ENCODE peak calls at places on chromosomes 4 and X, in six cellular contexts. U is body of pancreas, S is HCT116, I is heart left ventricle, X is stomach, E is GM12891. F is an unnamed sample.

GRCh38 chr4:139968831-139969230 is 185.2 kb downstream of the MAML3 start:
- DNase-seq in S (no peak), U (no peak), E (no peak), I (no peak), X (no peak), F (no peak)

GRCh38 chr4:186689476-186689875 is 34.2 kb downstream of the FAT1 start:
- DNase-seq in U (no peak), I (no peak), X (no peak), E (no peak), S (no peak), F (no peak)

GRCh38 chr4:119536572-119537528 is 91.8 kb downstream of the PDE5A start:
- DNase-seq in S (no peak), X (no peak), U (no peak), I (no peak), E (no peak), F (no peak)

GRCh38 chrX:68163446-68163845 is 269.8 kb downstream of the OPHN1 start:
- DNase-seq in E (no peak), I (no peak), U (no peak), X (no peak), S (no peak), F (no peak)

GRCh38 chrX:11724122-11725017 is 33.7 kb upstream of the MSL3 start:
- DNase-seq in U (no peak), I (no peak), X (no peak), S (peak), E (no peak), F (peak)

GRCh38 chr4:122914292-122914904 is 8.0 kb downstream of the NUDT6 start:
- DNase-seq in I (no peak), X (no peak), E (no peak), S (no peak), U (no peak), F (peak)

GRCh38 chr4:73780243-73780642 is 39.9 kb downstream of the CXCL8 start:
- DNase-seq in X (no peak), E (no peak), S (no peak), I (no peak), U (no peak), F (no peak)

GRCh38 chrX:65635371-65635770 is 32.1 kb upstream of the MSN start:
- DNase-seq in S (no peak), X (no peak), I (no peak), U (no peak), E (no peak), F (no peak)

GRCh38 chrX:76366972-76367371 is 60.5 kb upstream of the MAGEE1 start:
- DNase-seq in I (no peak), U (no peak), X (no peak), E (no peak), S (no peak), F (no peak)

GRCh38 chr4:177163532-177163931 is 146.1 kb upstream of the NEIL3 start:
- DNase-seq in S (no peak), E (no peak), X (no peak), I (no peak), U (no peak), F (no peak)

GRCh38 chr4:89538171-89538570 is 230.6 kb upstream of the GPRIN3 start:
- DNase-seq in I (no peak), X (no peak), E (no peak), U (no peak), S (no peak), F (no peak)

GRCh38 chrX:63250253-63250868 is 100.8 kb downstream of the SPIN4 start:
- DNase-seq in I (no peak), E (no peak), U (peak), X (peak), S (peak), F (no peak)

GRCh38 chr4:575281-576141 is 584 bp downstream of the TMEM271 start:
- DNase-seq in E (no peak), S (no peak), U (peak), I (no peak), X (no peak), F (peak)

GRCh38 chr4:78308517-78308916 is 243.1 kb upstream of the ANXA3 start:
- DNase-seq in U (no peak), X (no peak), E (no peak), I (no peak), S (no peak), F (no peak)

GRCh38 chrX:130836447-130836846 is 66.6 kb downstream of the ENOX2 start:
- DNase-seq in I (no peak), S (no peak), U (peak), E (no peak), X (no peak), F (peak)

GRCh38 chr4:187333151-187333550 is 609.5 kb upstream of the FAT1 start:
- DNase-seq in U (no peak), X (no peak), E (no peak), S (no peak), I (no peak), F (no peak)

GRCh38 chr4:138910914-138911336 is 104.7 kb upstream of the NOCT start:
- DNase-seq in X (peak), E (no peak), U (peak), S (no peak), I (peak), F (peak)

GRCh38 chr4:116811730-116812129 is 273.6 kb downstream of the TRAM1L1 start:
- DNase-seq in S (no peak), X (no peak), E (no peak), I (no peak), U (no peak), F (no peak)

GRCh38 chrX:40098264-40099045 is 697 bp upstream of the BCOR start:
- DNase-seq in I (peak), S (no peak), U (peak), E (no peak), X (no peak), F (peak)

GRCh38 chrX:45749375-45749774 is 548.7 kb upstream of the DIPK2B start:
- DNase-seq in I (no peak), U (no peak), E (no peak), X (no peak), S (no peak), F (no peak)

GRCh38 chr4:107034091-107034698 is 1.9 kb downstream of the DKK2 start:
- DNase-seq in X (no peak), S (no peak), E (no peak), I (peak), U (no peak), F (no peak)

GRCh38 chrX:1106478-1107210 is 105.8 kb downstream of the CRLF2 start:
- DNase-seq in S (no peak), X (no peak), I (no peak), U (no peak), E (no peak), F (no peak)

GRCh38 chrX:150303386-150304097 is 59.6 kb upstream of the MAMLD1 start:
- DNase-seq in X (no peak), I (no peak), U (no peak), E (no peak), S (no peak), F (no peak)

GRCh38 chrX:38560776-38561125 is 591 bp upstream of the TSPAN7 start:
- DNase-seq in U (no peak), E (no peak), I (no peak), X (no peak), S (no peak), F (no peak)

GRCh38 chrX:11766487-11766886 is 8.4 kb downstream of the MSL3 start:
- DNase-seq in X (no peak), I (no peak), S (no peak), E (no peak), U (no peak), F (no peak)

GRCh38 chr4:2408401-2408958 is 10.0 kb downstream of the ZFYVE28 start:
- DNase-seq in E (peak), U (no peak), S (no peak), X (no peak), I (peak), F (peak)

GRCh38 chr4:182533948-182534347 is 290.7 kb downstream of the TENM3 start:
- DNase-seq in X (no peak), E (no peak), S (no peak), I (no peak), U (no peak), F (no peak)

GRCh38 chrX:46979340-46979739 is 67.1 kb downstream of the JADE3 start:
- DNase-seq in I (no peak), E (no peak), U (no peak), S (peak), X (no peak), F (no peak)

GRCh38 chrX:108270739-108271396 is 167.4 kb downstream of the COL4A6 start:
- DNase-seq in E (no peak), I (no peak), X (no peak), S (no peak), U (no peak), F (no peak)

GRCh38 chrX:130393451-130394074 is 8.1 kb upstream of the GPR119 start:
- DNase-seq in U (peak), S (peak), E (no peak), I (no peak), X (peak), F (peak)

GRCh38 chr4:133929540-133929939 is 272.0 kb downstream of the PABPC4L start:
- DNase-seq in E (no peak), U (no peak), X (no peak), S (no peak), I (no peak), F (no peak)

DNA sequence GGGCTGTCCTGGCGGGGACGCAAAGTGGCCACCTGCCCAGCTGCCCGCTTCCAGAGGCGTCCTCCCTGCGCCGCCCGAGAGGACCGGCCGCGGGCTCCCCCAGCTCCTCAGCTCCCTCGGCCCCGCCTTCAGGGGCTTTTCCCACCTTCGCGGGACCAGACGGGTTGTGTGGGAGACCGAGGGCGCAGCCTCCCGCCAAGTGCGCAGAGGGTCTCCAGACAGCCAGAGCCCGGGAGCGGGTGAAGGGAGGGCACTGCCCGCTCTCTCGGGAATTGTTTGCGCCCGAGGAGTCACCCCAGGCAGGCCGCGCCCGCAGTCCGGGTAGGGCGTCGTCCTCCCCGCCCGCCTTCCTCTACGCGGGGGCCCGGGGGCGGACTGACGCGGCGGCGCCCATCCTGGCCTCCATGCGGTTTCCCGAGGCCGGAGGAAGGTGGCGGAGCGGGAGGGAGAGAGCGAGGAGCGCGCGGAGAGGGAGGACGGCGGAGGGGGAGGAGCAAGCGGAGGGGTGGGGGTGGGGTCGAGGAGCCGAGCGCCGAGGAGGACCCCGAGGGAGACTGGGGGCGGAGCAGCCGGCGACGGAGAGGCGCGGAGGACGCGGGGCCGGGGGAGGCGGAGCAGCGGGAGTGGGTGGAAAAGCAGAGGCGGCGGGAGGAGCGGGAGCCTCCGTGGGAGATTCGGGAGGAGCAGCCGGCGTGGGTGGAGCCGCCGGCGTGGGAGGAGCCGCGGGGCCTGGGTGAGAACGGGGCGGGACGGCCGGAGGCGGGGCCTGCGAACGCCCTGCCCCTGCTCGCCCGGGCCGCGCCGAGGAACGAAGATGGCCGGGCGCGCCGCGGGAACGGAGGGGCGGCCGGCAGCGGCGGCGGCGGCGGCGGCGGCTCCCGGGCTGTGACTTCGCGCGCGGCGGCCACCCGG is 47.6 kb downstream of the CLDN34 start:
- DNase-seq in X (peak), I (peak), S (peak), U (peak), E (peak), F (peak)
- TF ChIP-seq POLR2A in X (no peak), I (peak), S (no peak), U (peak), E (no peak), F (peak)

GRCh38 chr4:137455647-137456321 is 76.5 kb downstream of the PCDH18 start:
- DNase-seq in E (no peak), X (no peak), U (no peak), S (no peak), I (no peak), F (no peak)
- TF ChIP-seq POLR2A in E (no peak), X (no peak), U (no peak), S (no peak), I (no peak), F (no peak)

DNA sequence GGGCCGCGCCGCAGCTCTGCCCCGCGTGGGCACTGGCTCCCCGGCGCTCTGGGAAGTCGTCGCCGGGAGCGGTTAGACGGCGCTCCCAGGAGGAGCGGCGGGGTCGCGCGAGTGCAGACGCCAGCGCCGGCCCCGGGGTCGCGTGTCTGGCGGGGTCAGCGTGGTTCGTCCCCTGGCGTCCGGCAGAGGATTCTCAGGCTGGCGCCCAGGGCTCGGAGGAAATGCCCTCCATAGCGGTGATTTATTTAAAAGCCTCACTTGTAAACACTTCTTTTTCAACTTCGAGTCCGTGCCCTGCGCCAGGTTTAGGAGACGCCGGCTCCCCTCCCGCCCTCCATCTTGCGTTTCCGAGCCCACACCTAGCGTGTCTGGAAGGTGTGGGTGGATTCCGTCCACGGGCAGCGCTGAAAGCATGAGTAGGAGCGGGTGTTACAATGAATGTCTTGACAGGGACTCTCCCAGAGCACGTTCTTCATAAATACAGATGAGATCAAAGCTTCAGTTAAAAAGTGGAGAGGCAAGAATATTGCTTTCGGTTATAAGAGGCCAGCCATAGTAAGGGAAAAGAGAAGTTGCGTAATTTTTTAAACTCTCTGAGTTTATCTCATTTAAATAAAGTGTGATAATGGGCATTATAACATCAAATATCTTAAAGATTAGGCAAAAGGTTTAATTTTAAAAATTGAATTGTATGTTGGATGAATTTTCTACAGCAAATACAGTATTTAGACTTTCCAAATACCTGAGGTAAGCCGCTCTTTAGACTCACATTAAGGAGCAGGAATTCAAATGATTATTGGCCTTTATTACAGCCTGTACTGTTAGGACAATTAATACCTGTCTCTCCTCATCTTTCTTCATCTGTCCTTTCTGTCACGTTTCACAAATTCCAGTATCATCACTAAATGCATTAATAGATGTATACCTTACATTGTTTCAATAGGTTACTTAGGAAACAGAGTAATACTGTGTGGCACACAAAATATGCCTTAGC is 863 bp downstream of the FAM241A start:
- DNase-seq in U (peak), E (peak), X (peak), I (peak), S (no peak), F (peak)
- TF ChIP-seq POLR2A in U (no peak), E (peak), X (no peak), I (no peak), S (no peak), F (peak)

GRCh38 chrX:2500681-2501151 is at the start of the genes DHRSX and ZBED1:
- DNase-seq in S (no peak), U (no peak), E (peak), I (peak), X (peak), F (no peak)
- TF ChIP-seq POLR2A in S (no peak), U (no peak), E (peak), I (no peak), X (no peak), F (no peak)

GRCh38 chrX:19840899-19841648 is 46.3 kb downstream of the SH3KBP1 start:
- DNase-seq in S (no peak), I (no peak), U (no peak), E (no peak), X (no peak), F (peak)
- TF ChIP-seq POLR2A in S (no peak), I (no peak), U (no peak), E (peak), X (no peak), F (peak)

GRCh38 chr4:83723609-83724008 is 187.7 kb downstream of the GPAT3 start:
- DNase-seq in S (no peak), E (no peak), U (no peak), X (no peak), I (no peak), F (no peak)
- TF ChIP-seq POLR2A in S (no peak), E (no peak), U (no peak), X (no peak), I (no peak), F (no peak)

GRCh38 chr4:185535818-185536729 is 767 bp upstream of the PDLIM3 start:
- DNase-seq in I (no peak), X (no peak), U (peak), S (no peak), E (no peak), F (no peak)

GRCh38 chr4:185532327-185532726 is 3.0 kb downstream of the PDLIM3 start:
- DNase-seq in E (no peak), X (no peak), I (no peak), S (no peak), U (no peak), F (no peak)

GRCh38 chr4:185534534-185534849 is 815 bp downstream of the PDLIM3 start:
- DNase-seq in S (no peak), I (no peak), E (no peak), U (no peak), X (no peak), F (no peak)

GRCh38 chr4:185532795-185533324 is 2.4 kb downstream of the PDLIM3 start:
- DNase-seq in I (no peak), U (no peak), X (no peak), S (no peak), E (no peak), F (no peak)

DNA sequence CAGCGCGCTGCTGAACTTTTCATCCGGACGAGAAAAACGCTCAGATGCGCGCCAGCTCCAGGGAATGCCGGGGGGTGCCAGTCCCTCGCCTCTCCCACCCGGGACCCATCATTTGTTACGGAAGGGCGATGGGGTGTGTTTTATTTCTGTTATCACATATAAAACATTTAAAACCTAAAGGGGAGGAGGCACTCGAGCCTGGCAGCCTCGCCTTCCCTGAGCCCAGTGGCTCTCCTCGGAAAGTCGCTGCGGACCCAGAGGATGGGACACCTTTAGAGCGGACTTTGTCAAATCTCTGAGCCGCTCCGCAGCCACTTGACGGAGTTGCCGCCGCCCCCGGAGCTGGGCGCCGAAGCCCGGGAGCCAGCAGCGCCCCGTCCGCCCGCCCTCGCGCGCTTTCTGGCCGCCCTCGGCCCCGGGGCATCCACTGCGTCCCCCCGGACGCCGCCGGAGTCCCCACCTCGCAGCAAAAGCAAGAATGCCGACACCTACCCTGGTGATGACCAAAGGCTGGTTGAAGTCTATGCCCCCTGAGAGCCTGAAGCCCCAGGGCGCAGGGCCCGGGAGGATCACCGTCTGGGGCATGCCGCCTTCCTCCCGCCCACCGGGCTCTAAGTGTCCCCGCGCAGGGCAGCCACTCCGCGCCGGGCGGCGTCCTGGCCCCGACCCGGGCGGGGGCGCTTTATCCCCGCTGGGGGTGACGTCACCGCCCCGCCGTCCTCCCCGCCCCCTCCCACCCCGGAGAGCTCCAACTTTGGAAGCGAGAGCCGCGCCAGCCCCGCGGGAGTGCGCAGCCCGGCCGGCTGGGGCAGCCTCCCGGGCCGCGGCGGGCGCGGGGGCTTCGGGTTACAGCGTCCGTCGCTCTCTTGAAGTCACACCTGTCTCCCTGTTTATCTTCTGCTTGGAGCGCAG is at the start of gene PDLIM3:
- DNase-seq in I (peak), S (peak), E (peak), X (peak), U (peak), F (no peak)
- TF ChIP-seq POLR2A in I (peak), S (peak), E (no peak), X (no peak), U (peak), F (no peak)

GRCh38 chr4:40856836-40857362 is 107.1 kb downstream of the NSUN7 start:
- DNase-seq in U (peak), S (no peak), X (peak), I (peak), E (peak), F (peak)
- TF ChIP-seq POLR2A in U (no peak), S (no peak), X (no peak), I (no peak), E (no peak), F (no peak)